ENCODE peak calls at places on chromosomes 7 and 10, in six cellular contexts. F is neuronal stem cell, Z is IMR-90, X is mesendoderm, R is mesenchymal stem cell, M is H1. O is an unnamed sample.

GRCh38 chr10:44947356-44948152 is 12.0 kb upstream of the RASSF4 start:
- DNase-seq in Z (no peak), F (no peak), M (peak; percentile 28), X (peak; percentile 37), R (no peak), O (peak; percentile 24)

GRCh38 chr10:114685456-114685855 is 27.4 kb upstream of the ABLIM1 start:
- DNase-seq in M (no peak), Z (no peak), R (peak; percentile 15), F (no peak), X (peak; percentile 88), O (no peak)

GRCh38 chr7:148060724-148061123 is 529.8 kb upstream of the C7orf33 start:
- DNase-seq in X (no peak), F (no peak), M (no peak), R (no peak), Z (no peak), O (no peak)

GRCh38 chr10:101545898-101546297 is 42.2 kb downstream of the POLL start:
- DNase-seq in R (no peak), M (no peak), Z (no peak), F (no peak), X (no peak), O (no peak)

GRCh38 chr10:89556590-89556989 is 21.2 kb upstream of the SLC16A12 start:
- DNase-seq in M (no peak), Z (peak; percentile 45), F (no peak), X (no peak), R (no peak), O (no peak)

GRCh38 chr7:28686418-28686800 is 271.7 kb downstream of the TRIL start:
- DNase-seq in R (peak; percentile 85), X (peak; percentile 95), F (peak; percentile 69), M (peak; percentile 51), Z (peak; percentile 79), O (peak; percentile 66)

GRCh38 chr10:3465406-3465891 is 292.9 kb upstream of the PITRM1 start:
- DNase-seq in Z (peak; percentile 15), M (no peak), R (no peak), F (no peak), X (no peak), O (no peak)

GRCh38 chr10:77417359-77417758 is 220.2 kb downstream of the KCNMA1 start:
- DNase-seq in R (no peak), M (no peak), X (no peak), F (no peak), Z (no peak), O (no peak)

GRCh38 chr10:21078410-21079329 is 181.6 kb upstream of the NEBL start:
- DNase-seq in Z (peak; percentile 61), F (peak; percentile 77), M (peak; percentile 74), R (peak; percentile 77), X (peak; percentile 82), O (peak; percentile 72)

GRCh38 chr7:84271550-84271949 is 77.0 kb upstream of the SEMA3A start:
- DNase-seq in F (no peak), Z (peak; percentile 45), R (peak; percentile 36), X (no peak), M (no peak), O (no peak)

GRCh38 chr7:114789942-114790341 is 132.0 kb upstream of the MDFIC start:
- DNase-seq in M (no peak), F (no peak), Z (peak; percentile 87), X (no peak), R (peak; percentile 6), O (no peak)

GRCh38 chr10:103736763-103737162 is 118.6 kb downstream of the SH3PXD2A start:
- DNase-seq in M (peak; percentile 81), R (no peak), Z (no peak), X (peak; percentile 95), F (peak; percentile 38), O (peak; percentile 95)

GRCh38 chr7:157603716-157604115 is 266.9 kb downstream of the DNAJB6 start:
- DNase-seq in F (no peak), Z (no peak), R (no peak), M (no peak), X (no peak), O (no peak)

GRCh38 chr10:47031251-47031952 is 120.2 kb downstream of the PTPN20 start:
- DNase-seq in M (peak; percentile 45), X (peak; percentile 67), R (no peak), F (no peak), Z (no peak), O (peak; percentile 47)

GRCh38 chr7:12107841-12108249 is 103.2 kb upstream of the TMEM106B start:
- DNase-seq in Z (no peak), F (no peak), M (no peak), X (no peak), R (peak; percentile 6), O (no peak)

GRCh38 chr7:46165281-46165680 is 244.2 kb upstream of the IGFBP3 start:
- DNase-seq in X (no peak), R (no peak), F (no peak), M (no peak), Z (peak; percentile 88), O (no peak)

GRCh38 chr10:76514891-76515290 is 1083.5 kb downstream of the LRMDA start:
- DNase-seq in Z (no peak), R (no peak), F (no peak), M (no peak), X (no peak), O (no peak)

GRCh38 chr10:80357000-80357803 is 621 bp downstream of the DYDC2 start:
- DNase-seq in F (peak; percentile 50), X (peak; percentile 73), M (peak; percentile 81), Z (no peak), R (no peak), O (peak; percentile 75)

GRCh38 chr10:89793649-89794254 is 92.4 kb downstream of the KIF20B start:
- DNase-seq in M (no peak), R (peak; percentile 77), Z (peak; percentile 74), F (peak; percentile 65), X (peak; percentile 78), O (peak; percentile 42)

GRCh38 chr7:22351329-22351692 is 5.6 kb downstream of the RAPGEF5 start:
- DNase-seq in F (no peak), X (no peak), M (no peak), R (no peak), Z (no peak), O (no peak)

GRCh38 chr10:114485695-114486400 is 81.5 kb upstream of the AFAP1L2 start:
- DNase-seq in F (no peak), M (no peak), Z (no peak), X (no peak), R (no peak), O (no peak)

GRCh38 chr7:33186187-33186586 is 56.8 kb downstream of the BBS9 start:
- DNase-seq in M (no peak), Z (peak; percentile 72), X (peak; percentile 83), F (no peak), R (peak; percentile 45), O (peak; percentile 34)

GRCh38 chr7:120988591-120989299 is at the start of gene CPED1:
- DNase-seq in Z (peak; percentile 90), M (peak; percentile 72), F (peak; percentile 37), X (peak; percentile 41), R (peak; percentile 98), O (peak; percentile 60)

GRCh38 chr10:74977072-74977471 is 134.4 kb upstream of the SAMD8 start:
- DNase-seq in F (no peak), X (no peak), M (no peak), Z (no peak), R (no peak), O (no peak)

GRCh38 chr10:74977913-74978847 is 133.3 kb upstream of the SAMD8 start:
- DNase-seq in F (no peak), X (no peak), Z (no peak), R (no peak), M (no peak), O (no peak)

GRCh38 chr10:74976565-74976964 is 134.9 kb upstream of the SAMD8 start:
- DNase-seq in F (no peak), X (peak; percentile 52), R (no peak), M (no peak), Z (no peak), O (peak; percentile 38)

GRCh38 chr10:74973993-74974392 is 137.5 kb upstream of the SAMD8 start:
- DNase-seq in F (no peak), Z (no peak), R (no peak), X (no peak), M (no peak), O (no peak)

GRCh38 chr10:74975758-74976157 is 135.7 kb upstream of the SAMD8 start:
- DNase-seq in F (no peak), R (no peak), M (no peak), Z (no peak), X (no peak), O (no peak)
- H2BK15ac ChIP-seq in F (no peak overlapping the region), R (no peak overlapping the region), M (no peak overlapping the region), Z (no peak overlapping the region), X (no peak overlapping the region), O (no peak overlapping the region)

GRCh38 chr10:7610017-7610416 is 56.7 kb downstream of the ITIH5 start:
- DNase-seq in Z (no peak), X (no peak), F (no peak), R (no peak), M (no peak), O (no peak)

GRCh38 chr10:7610651-7611389 is 55.9 kb downstream of the ITIH5 start:
- DNase-seq in M (no peak), F (no peak), Z (peak; percentile 70), R (peak; percentile 9), X (peak; percentile 47), O (no peak)

GRCh38 chr10:7605565-7606295 is 61.0 kb downstream of the ITIH5 start:
- DNase-seq in X (peak; percentile 75), R (no peak), Z (peak; percentile 18), M (no peak), F (no peak), O (no peak)

GRCh38 chr10:7608001-7608400 is 58.8 kb downstream of the ITIH5 start:
- DNase-seq in M (no peak), Z (no peak), F (no peak), X (no peak), R (no peak), O (no peak)

GRCh38 chr10:7606977-7607404 is 59.8 kb downstream of the ITIH5 start:
- DNase-seq in M (no peak), R (no peak), F (no peak), Z (no peak), X (peak; percentile 36), O (no peak)
- H3K4ac ChIP-seq in M (no peak overlapping the region), R (no peak overlapping the region), F (no peak overlapping the region), Z (peak overlapping the region; percentile 50), X (no peak overlapping the region), O (no peak overlapping the region)

GRCh38 chr7:48363174-48363573 is 191.9 kb downstream of the ABCA13 start:
- DNase-seq in F (no peak), X (no peak), R (no peak), Z (no peak), M (no peak), O (no peak)
- H2BK15ac ChIP-seq in F (no peak overlapping the region), X (no peak overlapping the region), R (no peak overlapping the region), Z (no peak overlapping the region), M (no peak overlapping the region), O (no peak overlapping the region)

GRCh38 chr7:129746857-129747529 is 135.5 kb downstream of the NRF1 start:
- DNase-seq in X (no peak), M (no peak), R (no peak), Z (no peak), F (no peak), O (no peak)

GRCh38 chr7:129748710-129749109 is 137.2 kb downstream of the NRF1 start:
- DNase-seq in Z (peak; percentile 24), R (peak; percentile 33), M (no peak), F (no peak), X (no peak), O (no peak)

GRCh38 chr7:129752760-129753159 is 141.2 kb downstream of the NRF1 start:
- DNase-seq in X (no peak), Z (no peak), M (no peak), F (no peak), R (no peak), O (no peak)

GRCh38 chr7:129751916-129752315 is 140.4 kb downstream of the NRF1 start:
- DNase-seq in F (no peak), R (no peak), M (no peak), X (no peak), Z (no peak), O (no peak)

GRCh38 chr7:129750091-129750870 is 138.8 kb downstream of the NRF1 start:
- DNase-seq in R (no peak), X (no peak), F (no peak), M (no peak), Z (no peak), O (no peak)
- H3K4ac ChIP-seq in R (no peak overlapping the region), X (no peak overlapping the region), F (no peak overlapping the region), M (no peak overlapping the region), Z (no peak overlapping the region), O (no peak overlapping the region)

O was measured in H9.